ENCODE peak calls at places on chromosome 9, in five cellular contexts. O, A, V, I and G are unnamed samples.
A peak's percentile ranks its signal among the peaks of the same experiment; 100 is the strongest.

GRCh38 chr9:91897201-91897600 is 52.8 kb downstream of the ROR2 start:
- DNase-seq in A (no peak), I (no peak), O (no peak), V (no peak), G (no peak)

GRCh38 chr9:17018540-17019196 is 116.2 kb upstream of the CNTLN start:
- DNase-seq in V (no peak), O (no peak), A (no peak), I (no peak), G (no peak)

GRCh38 chr9:133930046-133931015 is 61.8 kb downstream of the VAV2 start:
- DNase-seq in O (no peak), V (no peak), I (no peak), A (no peak), G (no peak)

GRCh38 chr9:35871514-35871913 is 1.3 kb upstream of the OR13J1 start:
- DNase-seq in A (no peak), O (no peak), V (no peak), I (no peak), G (no peak)

GRCh38 chr9:34988218-34989055 is 1.1 kb upstream of the DNAJB5 start:
- DNase-seq in A (no peak), I (peak; percentile 52), V (no peak), O (no peak), G (no peak)

GRCh38 chr9:116464987-116465571 is 222.0 kb upstream of the TRIM32 start:
- DNase-seq in I (no peak), O (no peak), V (no peak), A (no peak), G (no peak)

GRCh38 chr9:131739192-131739961 is 499 bp downstream of the RAPGEF1 start:
- DNase-seq in A (no peak), I (peak; percentile 30), V (peak; percentile 73), O (no peak), G (no peak)

GRCh38 chr9:120755827-120756434 is 37.3 kb downstream of the FBXW2 start:
- DNase-seq in I (peak; percentile 77), V (no peak), A (peak; percentile 41), O (peak; percentile 60), G (peak; percentile 24)